ENCODE peak calls at places on chromosomes 12 and 14, in five cellular contexts. D, O, L, B and J are unnamed samples.

GRCh38 chr12:110844131-110844530 is 2.7 kb upstream of the CCDC63 start:
- DNase-seq in D (no peak), O (no peak), L (no peak), B (no peak), J (no peak)

GRCh38 chr12:95591731-95592130 is 40.5 kb upstream of the USP44 start:
- DNase-seq in D (no peak), O (no peak), L (no peak), B (no peak), J (no peak)

GRCh38 chr12:93943766-93944165 is 204.6 kb upstream of the PLXNC1 start:
- DNase-seq in D (peak; percentile 19), O (peak; percentile 43), L (peak; percentile 37), B (no peak), J (no peak)

GRCh38 chr14:75334191-75335051 is 55.8 kb downstream of the FOS start:
- DNase-seq in D (no peak), O (no peak), L (no peak), B (no peak), J (no peak)

GRCh38 chr14:29868000-29868399 is 59.6 kb downstream of the PRKD1 start:
- DNase-seq in D (no peak), O (no peak), L (peak; percentile 19), B (no peak), J (no peak)

GRCh38 chr12:131628766-131629448 is 82.0 kb upstream of the SFSWAP start:
- DNase-seq in D (no peak), O (no peak), L (no peak), B (peak; percentile 41), J (no peak)

GRCh38 chr14:37903561-37904191 is 304.0 kb upstream of the SSTR1 start:
- DNase-seq in D (peak; percentile 14), O (peak; percentile 70), L (peak; percentile 70), B (no peak), J (no peak)

GRCh38 chr12:51980051-51980808 is 26.5 kb upstream of the TAMALIN start:
- DNase-seq in D (peak; percentile 59), O (peak; percentile 84), L (peak; percentile 81), B (peak; percentile 69), J (no peak)

GRCh38 chr14:54572316-54572715 is 5.4 kb downstream of the SAMD4A start:
- DNase-seq in D (no peak), O (peak; percentile 35), L (peak; percentile 54), B (peak; percentile 60), J (no peak)

GRCh38 chr12:96861656-96862055 is 45.4 kb upstream of the NEDD1 start:
- DNase-seq in D (peak; percentile 25), O (no peak), L (no peak), B (no peak), J (no peak)

GRCh38 chr12:93154753-93155475 is 222.8 kb upstream of the NUDT4 start:
- DNase-seq in D (no peak), O (no peak), L (peak; percentile 62), B (no peak), J (no peak)

GRCh38 chr14:45135181-45135580 is 549 bp upstream of the FANCM start:
- DNase-seq in D (no peak), O (peak; percentile 58), L (peak; percentile 41), B (no peak), J (no peak)

GRCh38 chr14:95233702-95234241 is 76.4 kb upstream of the DICER1 start:
- DNase-seq in D (no peak), O (no peak), L (no peak), B (no peak), J (no peak)

GRCh38 chr12:49021292-49021915 is 2.8 kb upstream of the PRKAG1 start:
- DNase-seq in D (no peak), O (no peak), L (no peak), B (peak; percentile 31), J (no peak)

GRCh38 chr14:33709286-33709685 is 241.6 kb downstream of the EGLN3 start:
- DNase-seq in D (no peak), O (no peak), L (no peak), B (no peak), J (no peak)

GRCh38 chr12:105641742-105642141 is 311.3 kb downstream of the C12orf75 start:
- DNase-seq in D (no peak), O (no peak), L (no peak), B (no peak), J (no peak)

GRCh38 chr12:57767317-57767716 is 439 bp upstream of the CYP27B1 start:
- DNase-seq in D (no peak), O (no peak), L (no peak), B (no peak), J (no peak)

GRCh38 chr12:85951823-85952222 is 77.7 kb downstream of the NTS start:
- DNase-seq in D (no peak), O (peak; percentile 50), L (peak; percentile 45), B (no peak), J (no peak)

GRCh38 chr12:102390068-102390467 is 90.3 kb downstream of the IGF1 start:
- DNase-seq in D (no peak), O (no peak), L (no peak), B (no peak), J (no peak)

GRCh38 chr14:77281852-77282251 is 10.8 kb upstream of the NGB start:
- DNase-seq in D (no peak), O (no peak), L (no peak), B (no peak), J (no peak)